ENCODE peak calls at places on chromosomes 3 and 15, in eight cellular contexts. One of them, this sample, is unnamed.

GRCh38 chr3:129890125-129890524 is 3.4 kb downstream of the TMCC1 start:
- DNase-seq in heart left ventricle: no peak
- DNase-seq in CD8-positive, alpha-beta memory T cell: no peak
- DNase-seq in ovary: no peak
- DNase-seq in fibroblast of lung: no peak
- DNase-seq in sigmoid colon: no peak
- DNase-seq in SK-N-SH: no peak
- DNase-seq in CD8-positive, alpha-beta T cell: no peak
- DNase-seq in this sample: no peak

GRCh38 chr3:137709011-137709601 is 55.0 kb upstream of the SOX14 start:
- DNase-seq in CD8-positive, alpha-beta memory T cell: no peak
- DNase-seq in sigmoid colon: no peak
- DNase-seq in SK-N-SH: peak
- DNase-seq in fibroblast of lung: no peak
- DNase-seq in ovary: no peak
- DNase-seq in CD8-positive, alpha-beta T cell: no peak
- DNase-seq in heart left ventricle: no peak
- DNase-seq in this sample: no peak

GRCh38 chr3:152309535-152310317 is 41.0 kb downstream of the MBNL1 start:
- DNase-seq in SK-N-SH: no peak
- DNase-seq in ovary: no peak
- DNase-seq in sigmoid colon: no peak
- DNase-seq in CD8-positive, alpha-beta T cell: no peak
- DNase-seq in heart left ventricle: no peak
- DNase-seq in CD8-positive, alpha-beta memory T cell: no peak
- DNase-seq in fibroblast of lung: peak
- DNase-seq in this sample: no peak

GRCh38 chr15:70410371-70410975 is 312.8 kb upstream of the TLE3 start:
- DNase-seq in CD8-positive, alpha-beta T cell: no peak
- DNase-seq in heart left ventricle: no peak
- DNase-seq in fibroblast of lung: no peak
- DNase-seq in sigmoid colon: no peak
- DNase-seq in SK-N-SH: no peak
- DNase-seq in CD8-positive, alpha-beta memory T cell: no peak
- DNase-seq in ovary: no peak
- DNase-seq in this sample: no peak

GRCh38 chr3:5294360-5294759 is 106.9 kb downstream of the EDEM1 start:
- DNase-seq in SK-N-SH: no peak
- DNase-seq in sigmoid colon: no peak
- DNase-seq in ovary: no peak
- DNase-seq in fibroblast of lung: no peak
- DNase-seq in CD8-positive, alpha-beta T cell: no peak
- DNase-seq in heart left ventricle: no peak
- DNase-seq in CD8-positive, alpha-beta memory T cell: no peak
- DNase-seq in this sample: no peak

GRCh38 chr3:37255990-37256308 is 81.6 kb upstream of the LRRFIP2 start:
- DNase-seq in CD8-positive, alpha-beta memory T cell: no peak
- DNase-seq in SK-N-SH: no peak
- DNase-seq in heart left ventricle: no peak
- DNase-seq in CD8-positive, alpha-beta T cell: no peak
- DNase-seq in fibroblast of lung: no peak
- DNase-seq in ovary: no peak
- DNase-seq in sigmoid colon: no peak
- DNase-seq in this sample: no peak

GRCh38 chr3:87298111-87298718 is 21.8 kb upstream of the POU1F1 start:
- DNase-seq in CD8-positive, alpha-beta memory T cell: no peak
- DNase-seq in heart left ventricle: no peak
- DNase-seq in CD8-positive, alpha-beta T cell: no peak
- DNase-seq in sigmoid colon: no peak
- DNase-seq in SK-N-SH: peak
- DNase-seq in fibroblast of lung: peak
- DNase-seq in ovary: no peak
- DNase-seq in this sample: no peak

GRCh38 chr3:187403768-187404270 is 35.6 kb downstream of the RTP4 start:
- DNase-seq in ovary: no peak
- DNase-seq in sigmoid colon: no peak
- DNase-seq in CD8-positive, alpha-beta T cell: no peak
- DNase-seq in SK-N-SH: no peak
- DNase-seq in heart left ventricle: no peak
- DNase-seq in CD8-positive, alpha-beta memory T cell: no peak
- DNase-seq in fibroblast of lung: peak
- DNase-seq in this sample: no peak

GRCh38 chr3:122183893-122184590 is 574 bp downstream of the CASR start:
- DNase-seq in heart left ventricle: no peak
- DNase-seq in CD8-positive, alpha-beta T cell: no peak
- DNase-seq in SK-N-SH: peak
- DNase-seq in fibroblast of lung: no peak
- DNase-seq in CD8-positive, alpha-beta memory T cell: no peak
- DNase-seq in sigmoid colon: no peak
- DNase-seq in ovary: no peak
- DNase-seq in this sample: no peak

GRCh38 chr15:71707230-71708051 is 102.9 kb upstream of the NR2E3 start:
- DNase-seq in CD8-positive, alpha-beta T cell: no peak
- DNase-seq in CD8-positive, alpha-beta memory T cell: no peak
- DNase-seq in ovary: no peak
- DNase-seq in heart left ventricle: no peak
- DNase-seq in fibroblast of lung: peak
- DNase-seq in sigmoid colon: no peak
- DNase-seq in SK-N-SH: peak
- DNase-seq in this sample: no peak

GRCh38 chr3:37338500-37338899 is 164.1 kb upstream of the LRRFIP2 start:
- DNase-seq in sigmoid colon: no peak
- DNase-seq in fibroblast of lung: peak
- DNase-seq in SK-N-SH: no peak
- DNase-seq in heart left ventricle: no peak
- DNase-seq in CD8-positive, alpha-beta memory T cell: no peak
- DNase-seq in CD8-positive, alpha-beta T cell: no peak
- DNase-seq in ovary: no peak
- DNase-seq in this sample: no peak

GRCh38 chr3:184524981-184525336 is 36.6 kb upstream of the EPHB3 start:
- DNase-seq in fibroblast of lung: no peak
- DNase-seq in heart left ventricle: no peak
- DNase-seq in CD8-positive, alpha-beta memory T cell: no peak
- DNase-seq in ovary: no peak
- DNase-seq in SK-N-SH: peak
- DNase-seq in CD8-positive, alpha-beta T cell: no peak
- DNase-seq in sigmoid colon: no peak
- DNase-seq in this sample: no peak

GRCh38 chr3:128238100-128238459 is 84.8 kb downstream of the EEFSEC start:
- DNase-seq in sigmoid colon: no peak
- DNase-seq in CD8-positive, alpha-beta memory T cell: no peak
- DNase-seq in SK-N-SH: peak
- DNase-seq in heart left ventricle: no peak
- DNase-seq in fibroblast of lung: no peak
- DNase-seq in CD8-positive, alpha-beta T cell: no peak
- DNase-seq in ovary: no peak
- DNase-seq in this sample: no peak

GRCh38 chr3:177753498-177754155 is 556.3 kb upstream of the TBL1XR1 start:
- DNase-seq in sigmoid colon: peak
- DNase-seq in CD8-positive, alpha-beta memory T cell: no peak
- DNase-seq in fibroblast of lung: peak
- DNase-seq in ovary: peak
- DNase-seq in heart left ventricle: peak
- DNase-seq in SK-N-SH: peak
- DNase-seq in CD8-positive, alpha-beta T cell: no peak
- DNase-seq in this sample: no peak

GRCh38 chr3:81816473-81817260 is 55.2 kb upstream of the GBE1 start:
- DNase-seq in fibroblast of lung: peak
- DNase-seq in sigmoid colon: no peak
- DNase-seq in CD8-positive, alpha-beta memory T cell: no peak
- DNase-seq in heart left ventricle: no peak
- DNase-seq in ovary: no peak
- DNase-seq in CD8-positive, alpha-beta T cell: no peak
- DNase-seq in SK-N-SH: no peak
- DNase-seq in this sample: no peak

GRCh38 chr15:55627730-55628368 is 39.7 kb upstream of the PYGO1 start:
- DNase-seq in CD8-positive, alpha-beta T cell: no peak
- DNase-seq in fibroblast of lung: peak
- DNase-seq in sigmoid colon: no peak
- DNase-seq in SK-N-SH: no peak
- DNase-seq in ovary: no peak
- DNase-seq in CD8-positive, alpha-beta memory T cell: no peak
- DNase-seq in heart left ventricle: no peak
- DNase-seq in this sample: no peak

GRCh38 chr3:171813897-171814460 is 3.7 kb upstream of the PLD1 start:
- DNase-seq in heart left ventricle: no peak
- DNase-seq in sigmoid colon: peak
- DNase-seq in SK-N-SH: no peak
- DNase-seq in ovary: no peak
- DNase-seq in fibroblast of lung: no peak
- DNase-seq in CD8-positive, alpha-beta memory T cell: no peak
- DNase-seq in CD8-positive, alpha-beta T cell: no peak
- DNase-seq in this sample: no peak

GRCh38 chr15:58247803-58248503 is 109.8 kb downstream of the AQP9 start:
- DNase-seq in SK-N-SH: no peak
- DNase-seq in sigmoid colon: no peak
- DNase-seq in heart left ventricle: peak
- DNase-seq in CD8-positive, alpha-beta memory T cell: no peak
- DNase-seq in fibroblast of lung: no peak
- DNase-seq in ovary: no peak
- DNase-seq in CD8-positive, alpha-beta T cell: no peak
- DNase-seq in this sample: no peak

DNA sequence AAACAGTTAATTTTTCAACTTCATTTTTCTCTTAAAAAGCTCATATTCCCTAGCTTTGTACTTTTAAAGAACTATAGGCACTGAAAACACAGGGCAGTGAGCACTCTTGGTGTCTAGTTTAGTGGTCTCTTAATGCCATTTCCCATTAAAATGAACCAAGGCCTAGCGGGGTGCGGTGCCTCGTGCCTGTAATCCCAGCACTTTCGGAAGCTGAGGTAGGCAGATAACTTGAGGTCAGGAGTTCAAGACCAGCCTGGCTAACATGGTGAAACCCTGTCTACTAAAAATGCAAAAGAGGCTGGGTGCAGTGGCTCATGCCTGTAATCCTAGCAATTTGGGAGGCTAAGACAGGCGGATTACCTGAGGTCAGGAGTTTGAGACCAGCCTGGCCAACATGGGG is 45.5 kb downstream of the LDHAL6B start:
- DNase-seq in heart left ventricle: no peak
- DNase-seq in fibroblast of lung: no peak
- DNase-seq in ovary: no peak
- DNase-seq in CD8-positive, alpha-beta memory T cell: no peak
- DNase-seq in CD8-positive, alpha-beta T cell: no peak
- DNase-seq in SK-N-SH: no peak
- DNase-seq in sigmoid colon: no peak
- DNase-seq in this sample: no peak
- H3K27ac ChIP-seq in heart left ventricle: no peak
- H3K27ac ChIP-seq in fibroblast of lung: no peak
- H3K27ac ChIP-seq in ovary: no peak
- H3K27ac ChIP-seq in CD8-positive, alpha-beta memory T cell: no peak
- H3K27ac ChIP-seq in CD8-positive, alpha-beta T cell: no peak
- H3K27ac ChIP-seq in SK-N-SH: no peak
- H3K27ac ChIP-seq in sigmoid colon: no peak
- H3K27ac ChIP-seq in this sample: no peak

GRCh38 chr3:189809583-189809982 is 178.4 kb downstream of the TP63 start:
- DNase-seq in ovary: no peak
- DNase-seq in fibroblast of lung: peak
- DNase-seq in sigmoid colon: no peak
- DNase-seq in SK-N-SH: no peak
- DNase-seq in heart left ventricle: no peak
- DNase-seq in CD8-positive, alpha-beta T cell: no peak
- DNase-seq in CD8-positive, alpha-beta memory T cell: no peak
- DNase-seq in this sample: no peak

GRCh38 chr3:189808246-189809007 is 177.2 kb downstream of the TP63 start:
- DNase-seq in fibroblast of lung: no peak
- DNase-seq in CD8-positive, alpha-beta memory T cell: no peak
- DNase-seq in heart left ventricle: no peak
- DNase-seq in sigmoid colon: no peak
- DNase-seq in CD8-positive, alpha-beta T cell: no peak
- DNase-seq in ovary: no peak
- DNase-seq in SK-N-SH: no peak
- DNase-seq in this sample: no peak

DNA sequence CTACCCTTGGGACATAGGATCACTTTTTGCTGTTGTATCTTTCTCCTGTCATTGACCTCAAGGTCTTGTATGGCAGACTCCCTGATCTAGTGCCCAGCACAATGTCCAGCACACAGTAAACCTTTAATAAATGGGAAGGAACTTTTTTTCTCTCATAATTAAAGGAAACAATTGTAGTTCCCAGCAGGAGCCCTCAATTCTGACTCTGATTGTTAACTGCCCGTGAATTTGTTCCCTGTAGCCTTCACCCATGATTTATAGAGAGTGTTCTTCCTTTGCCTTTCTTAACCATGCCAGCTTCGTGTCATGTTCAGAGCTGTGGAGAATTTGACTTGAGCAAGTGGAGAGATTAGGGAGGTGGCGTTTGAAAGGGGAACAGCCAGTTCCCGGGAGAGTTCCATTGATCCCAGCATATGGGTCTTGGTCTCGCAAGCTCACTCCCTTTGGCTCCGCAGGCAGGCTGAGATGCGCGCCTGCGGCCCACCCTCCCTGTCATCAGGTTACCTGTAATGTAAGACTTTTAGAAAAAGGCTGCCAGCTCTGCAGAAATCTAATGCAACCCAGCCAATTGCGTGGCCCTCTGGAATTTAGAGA is 182.6 kb downstream of the TP63 start:
- DNase-seq in fibroblast of lung: no peak
- DNase-seq in CD8-positive, alpha-beta memory T cell: no peak
- DNase-seq in SK-N-SH: no peak
- DNase-seq in sigmoid colon: no peak
- DNase-seq in ovary: no peak
- DNase-seq in CD8-positive, alpha-beta T cell: no peak
- DNase-seq in heart left ventricle: no peak
- DNase-seq in this sample: no peak
- H3K27ac ChIP-seq in fibroblast of lung: no peak
- H3K27ac ChIP-seq in CD8-positive, alpha-beta memory T cell: no peak
- H3K27ac ChIP-seq in SK-N-SH: no peak
- H3K27ac ChIP-seq in sigmoid colon: no peak
- H3K27ac ChIP-seq in ovary: no peak
- H3K27ac ChIP-seq in CD8-positive, alpha-beta T cell: no peak
- H3K27ac ChIP-seq in heart left ventricle: no peak
- H3K27ac ChIP-seq in this sample: no peak

DNA sequence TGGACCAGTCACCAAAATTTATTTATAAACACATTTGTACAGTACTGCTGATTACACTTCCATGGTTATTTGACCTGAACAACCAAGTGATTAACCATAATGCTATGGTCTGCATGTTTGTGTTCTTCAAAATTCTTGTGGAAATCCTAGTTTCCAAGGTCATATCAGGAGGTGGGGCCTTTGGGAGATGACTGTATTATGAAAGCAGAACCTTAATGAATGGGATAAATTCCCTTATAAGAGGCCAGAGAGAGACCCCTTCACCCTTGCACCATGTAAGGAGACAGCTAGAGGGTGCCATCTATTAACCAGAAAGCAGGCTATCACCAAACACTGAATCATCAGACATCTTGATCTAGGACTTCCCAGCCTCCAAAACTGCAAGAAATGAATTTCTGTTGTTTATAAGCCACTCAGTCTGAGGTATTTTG is 1.9 kb downstream of the SCAPER start:
- DNase-seq in heart left ventricle: no peak
- DNase-seq in fibroblast of lung: peak
- DNase-seq in ovary: no peak
- DNase-seq in sigmoid colon: no peak
- DNase-seq in SK-N-SH: peak
- DNase-seq in CD8-positive, alpha-beta T cell: peak
- DNase-seq in CD8-positive, alpha-beta memory T cell: no peak
- DNase-seq in this sample: no peak
- H3K27ac ChIP-seq in heart left ventricle: no peak
- H3K27ac ChIP-seq in fibroblast of lung: peak
- H3K27ac ChIP-seq in ovary: no peak
- H3K27ac ChIP-seq in sigmoid colon: peak
- H3K27ac ChIP-seq in SK-N-SH: no peak
- H3K27ac ChIP-seq in CD8-positive, alpha-beta T cell: no peak
- H3K27ac ChIP-seq in CD8-positive, alpha-beta memory T cell: no peak
- H3K27ac ChIP-seq in this sample: no peak

GRCh38 chr3:141268791-141269190 is 37.2 kb downstream of the PXYLP1 start:
- DNase-seq in SK-N-SH: no peak
- DNase-seq in ovary: no peak
- DNase-seq in fibroblast of lung: no peak
- DNase-seq in sigmoid colon: no peak
- DNase-seq in heart left ventricle: no peak
- DNase-seq in CD8-positive, alpha-beta memory T cell: no peak
- DNase-seq in CD8-positive, alpha-beta T cell: no peak
- DNase-seq in this sample: no peak
- H3K27ac ChIP-seq in SK-N-SH: no peak
- H3K27ac ChIP-seq in ovary: no peak
- H3K27ac ChIP-seq in fibroblast of lung: no peak
- H3K27ac ChIP-seq in sigmoid colon: no peak
- H3K27ac ChIP-seq in heart left ventricle: no peak
- H3K27ac ChIP-seq in CD8-positive, alpha-beta memory T cell: no peak
- H3K27ac ChIP-seq in CD8-positive, alpha-beta T cell: peak
- H3K27ac ChIP-seq in this sample: no peak